ENCODE peak calls at places on chromosomes 1 and 21, in nine cellular contexts. B, P, X, M, Z, Q, V, J and E are unnamed samples.

GRCh38 chr1:165006843-165007242 is 349.7 kb downstream of the LMX1A start:
- ATAC-seq in B (no peak), P (no peak), X (no peak), M (no peak), Z (peak; percentile 69), Q (peak; percentile 85), V (no peak), J (no peak), E (no peak)

GRCh38 chr1:178580096-178580495 is 67.2 kb downstream of the TEX35 start:
- ATAC-seq in B (no peak), P (no peak), X (no peak), M (no peak), Z (no peak), Q (no peak), V (no peak), J (no peak), E (no peak)

GRCh38 chr1:162688521-162688920 is 56.3 kb downstream of the DDR2 start:
- ATAC-seq in B (no peak), P (peak; percentile 69), X (no peak), M (no peak), Z (no peak), Q (no peak), V (no peak), J (peak; percentile 17), E (no peak)

GRCh38 chr1:51330331-51331201 is at the start of gene TTC39A:
- ATAC-seq in B (peak; percentile 2), P (peak; percentile 2), X (no peak), M (peak; percentile 3), Z (peak; percentile 5), Q (peak; percentile 11), V (peak; percentile 39), J (peak; percentile 33), E (no peak)

GRCh38 chr21:33948951-33949444 is 33.4 kb upstream of the ATP5PO start:
- ATAC-seq in B (no peak), P (peak; percentile 5), X (no peak), M (no peak), Z (no peak), Q (no peak), V (no peak), J (no peak), E (no peak)

GRCh38 chr1:156676820-156677615 is at the start of gene NES:
- ATAC-seq in B (peak; percentile 10), P (peak; percentile 89), X (peak; percentile 88), M (peak; percentile 60), Z (peak; percentile 71), Q (peak; percentile 74), V (peak; percentile 23), J (peak; percentile 35), E (peak; percentile 69)

GRCh38 chr1:224380003-224380402 is 23.3 kb downstream of the CNIH4 start:
- ATAC-seq in B (no peak), P (peak; percentile 44), X (no peak), M (peak; percentile 77), Z (peak; percentile 87), Q (peak; percentile 82), V (peak; percentile 33), J (no peak), E (no peak)

GRCh38 chr21:28136687-28137086 is 856.0 kb downstream of the LTN1 start:
- ATAC-seq in B (no peak), P (no peak), X (no peak), M (no peak), Z (no peak), Q (no peak), V (no peak), J (no peak), E (no peak)

GRCh38 chr1:102083186-102083585 is 86.5 kb upstream of the OLFM3 start:
- ATAC-seq in B (no peak), P (no peak), X (no peak), M (no peak), Z (no peak), Q (no peak), V (no peak), J (no peak), E (no peak)

GRCh38 chr1:238944028-238944427 is 442.3 kb upstream of the CHRM3 start:
- ATAC-seq in B (no peak), P (no peak), X (no peak), M (no peak), Z (no peak), Q (no peak), V (no peak), J (no peak), E (no peak)

GRCh38 chr1:212774584-212774983 is 17.0 kb downstream of the NSL1 start:
- ATAC-seq in B (no peak), P (peak; percentile 39), X (peak; percentile 89), M (peak; percentile 24), Z (peak; percentile 72), Q (no peak), V (no peak), J (no peak), E (peak; percentile 24)

GRCh38 chr1:214494706-214495105 is 56.7 kb downstream of the PTPN14 start:
- ATAC-seq in B (no peak), P (no peak), X (no peak), M (no peak), Z (peak; percentile 53), Q (peak; percentile 47), V (no peak), J (no peak), E (peak; percentile 62)

GRCh38 chr1:71565267-71565666 is 484.4 kb upstream of the ZRANB2 start:
- ATAC-seq in B (no peak), P (peak; percentile 83), X (no peak), M (peak; percentile 54), Z (peak; percentile 89), Q (peak; percentile 86), V (no peak), J (no peak), E (no peak)

GRCh38 chr1:77428068-77428467 is 146.2 kb downstream of the AK5 start:
- ATAC-seq in B (no peak), P (no peak), X (no peak), M (no peak), Z (no peak), Q (no peak), V (no peak), J (no peak), E (no peak)

GRCh38 chr1:205719762-205720161 is 30.2 kb downstream of the NUCKS1 start:
- ATAC-seq in B (no peak), P (no peak), X (no peak), M (no peak), Z (no peak), Q (no peak), V (peak; percentile 65), J (no peak), E (no peak)

GRCh38 chr1:70486676-70487470 is 75.8 kb downstream of the CTH start:
- ATAC-seq in B (peak; percentile 89), P (peak; percentile 39), X (peak; percentile 48), M (peak; percentile 46), Z (peak; percentile 43), Q (peak; percentile 59), V (no peak), J (peak; percentile 86), E (peak; percentile 96)

GRCh38 chr21:42236014-42236413 is 17.1 kb downstream of the ABCG1 start:
- ATAC-seq in B (no peak), P (peak; percentile 37), X (no peak), M (no peak), Z (no peak), Q (no peak), V (no peak), J (no peak), E (no peak)

GRCh38 chr1:187894349-187894748 is 1065.6 kb downstream of the PLA2G4A start:
- ATAC-seq in B (no peak), P (no peak), X (no peak), M (no peak), Z (no peak), Q (no peak), V (no peak), J (no peak), E (no peak)

GRCh38 chr21:43826623-43826974 is 37.2 kb downstream of the RRP1 start:
- ATAC-seq in B (no peak), P (no peak), X (no peak), M (peak; percentile 19), Z (peak; percentile 10), Q (peak; percentile 26), V (no peak), J (no peak), E (peak; percentile 12)

GRCh38 chr1:98923667-98924066 is 81.0 kb downstream of the PLPPR5 start:
- ATAC-seq in B (no peak), P (no peak), X (no peak), M (no peak), Z (no peak), Q (no peak), V (no peak), J (no peak), E (no peak)